ENCODE peak calls at places on chromosomes 1 and 21, in five cellular contexts. E is EL; N is AG20443; U is activated naive CD4-positive, alpha-beta T cell treated with anti-CD3 and anti-CD28 coated beads, Interleukin-2, amount 10 ng/mL, durations not matched to agents 7 days and 5 days; S is fibroblast of the aortic adventitia. B is an unnamed sample.

GRCh38 chr1:145982010-145982723 is 14.2 kb downstream of the TXNIP start:
- DNase-seq in S (peak; percentile 56), N (no peak), U (no peak), E (no peak), B (no peak)

GRCh38 chr1:30732277-30732996 is 9.1 kb upstream of the MATN1 start:
- DNase-seq in E (peak; percentile 16), U (no peak), S (no peak), N (peak; percentile 58), B (no peak)

GRCh38 chr1:20318971-20319370 is 28.3 kb downstream of the VWA5B1 start:
- DNase-seq in E (peak; percentile 46), S (no peak), N (no peak), U (no peak), B (no peak)

GRCh38 chr1:7616076-7616833 is 154.8 kb upstream of the VAMP3 start:
- DNase-seq in E (peak; percentile 37), N (peak; percentile 84), U (peak; percentile 62), S (peak; percentile 32), B (peak; percentile 73)

GRCh38 chr1:14600405-14601150 is 2.1 kb downstream of the KAZN start:
- DNase-seq in U (no peak), S (no peak), E (no peak), N (no peak), B (no peak)

GRCh38 chr1:115300087-115300856 is 37.8 kb downstream of the NGF start:
- DNase-seq in U (no peak), E (peak; percentile 87), N (no peak), S (no peak), B (no peak)

GRCh38 chr1:207814469-207814868 is 62.6 kb downstream of the CD46 start:
- DNase-seq in E (no peak), S (no peak), U (no peak), N (no peak), B (no peak)

GRCh38 chr1:175812936-175813335 is 69.5 kb upstream of the TNR start:
- DNase-seq in E (no peak), N (no peak), S (no peak), U (no peak), B (no peak)

GRCh38 chr1:238581332-238581731 is 690.6 kb upstream of the ZP4 start:
- DNase-seq in S (no peak), U (no peak), N (no peak), E (peak; percentile 25), B (no peak)

GRCh38 chr21:44816761-44817505 is 929 bp downstream of the SUMO3 start:
- DNase-seq in N (no peak), U (no peak), S (no peak), E (no peak), B (no peak)

GRCh38 chr1:61162513-61163274 is 80.3 kb downstream of the NFIA start:
- DNase-seq in E (no peak), U (no peak), N (no peak), S (no peak), B (no peak)

GRCh38 chr1:21517161-21517589 is 8.0 kb downstream of the ALPL start:
- DNase-seq in S (no peak), N (no peak), U (no peak), E (no peak), B (no peak)

GRCh38 chr21:29546071-29546470 is 247.3 kb downstream of the BACH1 start:
- DNase-seq in N (no peak), U (no peak), S (no peak), E (peak; percentile 7), B (no peak)

GRCh38 chr1:19762175-19762779 is 37.4 kb downstream of the TMCO4 start:
- DNase-seq in N (peak; percentile 71), S (peak; percentile 26), U (peak; percentile 47), E (peak; percentile 46), B (no peak)

GRCh38 chr1:13554798-13555197 is 28.8 kb upstream of the PDPN start:
- DNase-seq in S (no peak), E (no peak), N (no peak), U (no peak), B (peak; percentile 70)

GRCh38 chr1:19922015-19922688 is 1.3 kb downstream of the PLA2G2E start:
- DNase-seq in N (no peak), U (no peak), S (no peak), E (no peak), B (no peak)

GRCh38 chr21:42286416-42286815 is 28.8 kb downstream of the TFF3 start:
- DNase-seq in U (no peak), N (no peak), E (no peak), S (no peak), B (no peak)

GRCh38 chr21:45055861-45056260 is 18.5 kb upstream of the ADARB1 start:
- DNase-seq in N (peak; percentile 79), U (no peak), E (peak; percentile 51), S (no peak), B (no peak)

GRCh38 chr1:30045304-30046090 is 677.9 kb downstream of the MATN1 start:
- DNase-seq in U (no peak), N (no peak), S (no peak), E (no peak), B (no peak)

GRCh38 chr1:109959974-109960744 is 24.4 kb upstream of the AHCYL1 start:
- DNase-seq in U (no peak), E (peak; percentile 94), N (peak; percentile 83), S (peak; percentile 84), B (no peak)

GRCh38 chr21:46425566-46425965 is 33.1 kb upstream of the DIP2A start:
- DNase-seq in E (no peak), S (no peak), U (peak; percentile 69), N (no peak), B (no peak)

GRCh38 chr1:49106438-49106837 is 329.7 kb upstream of the BEND5 start:
- DNase-seq in U (no peak), E (no peak), N (no peak), S (no peak), B (no peak)

GRCh38 chr1:185961664-185962063 is 227.5 kb downstream of the HMCN1 start:
- DNase-seq in U (no peak), S (peak; percentile 82), E (no peak), N (peak; percentile 36), B (no peak)

GRCh38 chr1:228074954-228075730 is 7.4 kb upstream of the ARF1 start:
- DNase-seq in U (peak; percentile 19), E (no peak), N (no peak), S (no peak), B (peak; percentile 60)

GRCh38 chr21:21030311-21030710 is 32.1 kb downstream of the NCAM2 start:
- DNase-seq in U (no peak), E (no peak), N (no peak), S (no peak), B (no peak)

GRCh38 chr1:36783475-36783874 is 250.8 kb downstream of the GRIK3 start:
- DNase-seq in N (no peak), S (no peak), U (no peak), E (no peak), B (no peak)

B was measured in posterior vena cava.